ENCODE peak calls at places on chromosomes 1 and 21, in five cellular contexts. T is GM12878, S is lower leg skin, W is A673, U is fibroblast of pulmonary artery. G is an unnamed sample.

GRCh38 chr1:72777918-72778317 is 495.6 kb upstream of the NEGR1 start:
- DNase-seq in T (no peak), U (peak; percentile 1), S (no peak), W (no peak), G (no peak)

GRCh38 chr21:42456457-42456856 is 39.6 kb downstream of the RSPH1 start:
- DNase-seq in W (peak; percentile 86), T (no peak), U (no peak), S (no peak), G (no peak)

GRCh38 chr1:40651138-40651857 is 14.2 kb downstream of the RIMS3 start:
- DNase-seq in W (no peak), S (no peak), U (no peak), T (no peak), G (no peak)

GRCh38 chr1:198269352-198269940 is 112.6 kb downstream of the NEK7 start:
- DNase-seq in S (no peak), T (no peak), W (no peak), U (no peak), G (no peak)

GRCh38 chr1:243227596-243227995 is 27.5 kb downstream of the CEP170 start:
- DNase-seq in W (no peak), U (no peak), S (no peak), T (no peak), G (no peak)

GRCh38 chr1:75690547-75690946 is 34.0 kb upstream of the ACADM start:
- DNase-seq in U (no peak), W (no peak), S (no peak), T (no peak), G (no peak)

GRCh38 chr1:19704247-19705113 is 39.8 kb downstream of the HTR6 start:
- DNase-seq in T (no peak), S (peak; percentile 93), U (peak; percentile 78), W (peak; percentile 73), G (peak; percentile 37)

GRCh38 chr1:178529364-178530036 is 16.6 kb downstream of the TEX35 start:
- DNase-seq in U (no peak), T (no peak), W (no peak), S (peak; percentile 83), G (no peak)

GRCh38 chr1:162172733-162173132 is 103.2 kb downstream of the NOS1AP start:
- DNase-seq in S (no peak), T (no peak), U (no peak), W (no peak), G (no peak)

GRCh38 chr21:42118901-42119300 is 47.8 kb downstream of the UMODL1 start:
- DNase-seq in T (no peak), U (no peak), W (no peak), S (no peak), G (no peak)

GRCh38 chr1:161989108-161989507 is 34.6 kb downstream of the OLFML2B start:
- DNase-seq in U (no peak), S (no peak), W (no peak), T (no peak), G (peak; percentile 33)

GRCh38 chr21:32867587-32867986 is 96.0 kb upstream of the PAXBP1 start:
- DNase-seq in S (no peak), T (no peak), U (no peak), W (no peak), G (no peak)

GRCh38 chr1:202063093-202063492 is 52.7 kb downstream of the ELF3 start:
- DNase-seq in W (no peak), T (no peak), U (no peak), S (no peak), G (no peak)

GRCh38 chr1:162230096-162230495 is 146.6 kb downstream of the SPATA46 start:
- DNase-seq in U (peak; percentile 31), S (no peak), W (peak; percentile 98), T (no peak), G (no peak)

GRCh38 chr1:236893626-236894545 is 98.8 kb downstream of the MTR start:
- DNase-seq in T (no peak), U (no peak), W (no peak), S (no peak), G (peak; percentile 57)

GRCh38 chr1:32619701-32620485 is 30.5 kb downstream of the ZBTB8OS start:
- DNase-seq in W (peak; percentile 33), U (peak; percentile 54), T (peak; percentile 72), S (no peak), G (no peak)

GRCh38 chr1:66370462-66370907 is 163.5 kb upstream of the SGIP1 start:
- DNase-seq in U (no peak), W (no peak), S (no peak), T (no peak), G (no peak)

GRCh38 chr21:24456358-24456757 is 1150.9 kb downstream of the MRPL39 start:
- DNase-seq in U (peak; percentile 2), T (no peak), S (no peak), W (no peak), G (no peak)

GRCh38 chr1:20165522-20165951 is 20.4 kb upstream of the UBXN10 start:
- DNase-seq in U (peak; percentile 33), S (no peak), T (no peak), W (peak; percentile 17), G (no peak)

GRCh38 chr1:192270398-192270797 is 46.4 kb upstream of the RGS21 start:
- DNase-seq in S (no peak), T (no peak), U (peak; percentile 25), W (no peak), G (no peak)

GRCh38 chr1:157969693-157970485 is 23.6 kb upstream of the KIRREL1 start:
- DNase-seq in W (peak; percentile 95), U (peak; percentile 93), S (no peak), T (no peak), G (peak; percentile 90)

GRCh38 chr1:208238710-208239517 is 5.3 kb downstream of the PLXNA2 start:
- DNase-seq in S (peak; percentile 86), T (no peak), W (peak; percentile 39), U (peak; percentile 77), G (no peak)

GRCh38 chr1:16076871-16077250 is 3.4 kb upstream of the FAM131C start:
- DNase-seq in T (no peak), W (no peak), U (no peak), S (no peak), G (no peak)

GRCh38 chr21:29342394-29342957 is 43.8 kb downstream of the BACH1 start:
- DNase-seq in U (peak; percentile 96), S (peak; percentile 92), T (peak; percentile 32), W (peak; percentile 83), G (peak; percentile 72)
- TF ChIP-seq CTCF in U (peak; percentile 15), S (no peak), T (no peak), W (no peak), G (no peak)

GRCh38 chr1:203555046-203555445 is 61.1 kb downstream of the OPTC start:
- DNase-seq in W (no peak), T (no peak), U (no peak), S (no peak), G (no peak)

GRCh38 chr1:203553501-203553900 is 59.5 kb downstream of the OPTC start:
- DNase-seq in U (no peak), S (no peak), T (no peak), W (no peak), G (no peak)

GRCh38 chr1:203557390-203557789 is 63.4 kb downstream of the OPTC start:
- DNase-seq in T (no peak), W (no peak), S (peak; percentile 88), U (peak; percentile 60), G (no peak)

GRCh38 chr1:203556047-203556851 is 62.3 kb downstream of the OPTC start:
- DNase-seq in S (peak; percentile 93), W (no peak), T (no peak), U (peak; percentile 43), G (peak; percentile 83)

DNA sequence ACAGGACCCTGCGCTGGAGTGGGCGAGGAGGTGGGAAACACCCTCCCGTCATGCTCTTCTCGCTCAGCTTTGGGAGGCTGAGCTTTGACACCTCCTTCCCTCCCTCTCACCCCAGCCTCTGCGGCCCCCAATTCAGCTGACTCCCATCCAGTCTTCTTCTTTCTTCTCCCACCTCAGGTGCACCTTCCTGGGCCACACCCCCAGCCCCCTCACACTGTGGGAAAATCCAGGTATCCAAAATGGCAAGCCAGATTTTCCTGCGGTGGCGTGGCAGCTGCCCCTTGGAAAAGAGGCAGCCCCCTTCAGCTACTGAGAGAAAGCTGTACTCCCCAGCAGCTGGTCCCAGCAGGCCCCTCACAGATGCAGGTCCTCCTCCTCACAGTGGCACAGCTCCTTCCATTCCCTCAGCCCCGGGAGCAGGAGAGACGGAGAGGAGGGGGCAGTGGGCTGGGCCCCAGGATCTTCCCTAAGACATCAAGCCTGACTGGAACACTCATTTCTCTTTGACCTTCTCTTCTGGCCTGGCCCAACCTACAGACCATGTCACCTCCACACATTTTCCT is 61.6 kb downstream of the OPTC start:
- DNase-seq in W (no peak), S (no peak), U (no peak), T (no peak), G (no peak)
- H3K4me3 ChIP-seq in W (no peak overlapping the region), S (no peak overlapping the region), U (no peak overlapping the region), T (no peak overlapping the region), G (peak overlapping the region; percentile 21)

DNA sequence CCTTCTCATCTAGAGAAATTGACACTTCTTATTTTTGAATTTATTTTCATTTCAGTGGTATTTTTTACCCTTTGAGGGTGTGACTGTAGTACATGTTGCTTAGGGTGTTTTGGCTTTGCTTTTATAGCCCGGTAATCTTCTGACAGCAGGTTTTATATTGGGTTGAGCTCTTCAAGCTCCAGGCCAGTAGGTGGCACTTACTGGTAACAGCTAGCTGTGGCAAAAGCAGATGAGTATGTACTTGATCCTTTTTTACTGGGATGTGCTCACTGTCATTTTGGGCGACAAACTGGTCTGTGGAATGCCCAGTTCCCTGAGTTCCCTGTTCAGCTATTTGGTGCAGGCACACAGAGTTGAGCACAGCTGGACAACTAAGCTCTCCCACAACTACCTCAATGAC is 916.2 kb upstream of the B3GALT2 start:
- DNase-seq in U (no peak), T (no peak), W (peak; percentile 28), S (no peak), G (peak; percentile 3)
- TF ChIP-seq CTCF in U (peak; percentile 16), T (no peak), W (peak; percentile 49), S (no peak), G (peak; percentile 38)

GRCh38 chr1:182387566-182387965 is 4.0 kb downstream of the GLUL start:
- DNase-seq in S (no peak), T (no peak), U (no peak), W (no peak), G (no peak)

GRCh38 chr1:182389619-182390047 is 2.0 kb downstream of the GLUL start:
- DNase-seq in S (peak; percentile 88), T (no peak), U (no peak), W (no peak), G (no peak)

GRCh38 chr1:182386980-182387379 is 4.6 kb downstream of the GLUL start:
- DNase-seq in S (peak; percentile 45), T (no peak), U (no peak), W (no peak), G (no peak)

GRCh38 chr1:182385885-182386853 is 5.4 kb downstream of the GLUL start:
- DNase-seq in S (peak; percentile 82), U (no peak), W (no peak), T (no peak), G (no peak)

DNA sequence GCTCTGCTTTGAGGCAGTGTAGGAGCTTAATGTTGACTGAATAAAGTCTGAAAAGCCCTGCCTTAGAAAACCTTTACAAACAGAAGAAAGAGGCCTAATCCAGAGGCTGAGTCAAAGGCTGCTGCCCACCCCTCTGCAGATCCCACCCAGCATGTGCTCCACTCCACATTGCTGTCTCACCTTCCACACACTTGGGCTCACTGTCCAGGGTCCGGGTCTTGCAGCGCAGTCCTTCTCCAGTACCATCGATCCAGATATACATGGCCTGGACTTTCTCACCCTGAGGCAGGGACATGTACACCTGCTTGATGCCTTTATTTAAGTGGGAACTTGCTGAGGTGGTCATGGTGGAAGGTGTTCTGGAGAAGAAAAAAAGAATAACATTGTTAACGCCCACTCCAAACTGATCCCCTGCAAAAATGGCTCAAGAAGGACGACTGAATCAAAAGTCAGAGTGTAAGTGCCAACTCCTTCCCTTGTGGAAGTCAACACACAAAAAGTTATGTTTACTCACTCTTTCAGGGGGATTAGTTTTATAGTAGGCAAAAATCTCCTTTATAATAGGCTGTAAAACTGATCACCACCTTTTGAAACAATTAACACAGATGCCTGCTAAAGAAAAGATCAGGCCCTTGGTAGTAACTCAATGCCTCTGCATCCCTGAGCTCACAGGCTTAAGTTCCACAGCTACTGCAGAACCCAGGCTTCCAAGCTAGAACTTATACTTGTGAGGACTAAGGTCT is 3.0 kb downstream of the GLUL start:
- DNase-seq in U (no peak), T (no peak), S (peak; percentile 75), W (no peak), G (no peak)
- H3K4me3 ChIP-seq in U (peak overlapping the region; percentile 89), T (no peak overlapping the region), S (peak overlapping the region; percentile 77), W (peak overlapping the region; percentile 98), G (peak overlapping the region; percentile 96)